ENCODE peak calls at places on chromosomes 16 and 17, in eight cellular contexts. H is AG10803, S is endodermal cell, Y is fibroblast of the aortic adventitia, Q is RWPE1, O is glutamatergic neuron, K is K562, U is neural crest cell. L is an unnamed sample.
A peak's percentile ranks its signal among the peaks of the same experiment; 100 is the strongest.

GRCh38 chr17:34177642-34178041 is 77.4 kb upstream of the CCL2 start:
- DNase-seq in H (peak; percentile 60), S (no peak), Y (peak; percentile 47), Q (no peak), O (no peak), K (no peak), U (no peak), L (peak; percentile 74)

GRCh38 chr16:11047939-11048500 is 103.7 kb downstream of the CLEC16A start:
- DNase-seq in H (no peak), S (peak; percentile 44), Y (no peak), Q (no peak), O (no peak), K (no peak), U (no peak), L (no peak)

GRCh38 chr16:5523794-5524193 is 426.2 kb upstream of the EEF2KMT start:
- DNase-seq in H (no peak), S (peak; percentile 78), Y (no peak), Q (no peak), O (no peak), K (no peak), U (no peak), L (no peak)

GRCh38 chr16:28569011-28569410 is 15.3 kb downstream of the SGF29 start:
- DNase-seq in H (peak; percentile 41), S (no peak), Y (peak; percentile 19), Q (no peak), O (no peak), K (no peak), U (no peak), L (no peak)

GRCh38 chr17:19317359-19318095 is 45.0 kb downstream of the B9D1 start:
- DNase-seq in H (peak; percentile 32), S (peak; percentile 99), Y (peak; percentile 40), Q (no peak), O (peak; percentile 75), K (peak; percentile 73), U (peak; percentile 84), L (no peak)

GRCh38 chr17:19448341-19449268 is 37.6 kb downstream of the RNF112 start:
- DNase-seq in H (peak; percentile 98), S (peak; percentile 37), Y (peak; percentile 100), Q (peak; percentile 53), O (no peak), K (no peak), U (no peak), L (peak; percentile 95)

GRCh38 chr17:5364156-5364555 is 55.3 kb downstream of the NUP88 start:
- DNase-seq in H (peak; percentile 81), S (no peak), Y (peak; percentile 65), Q (peak; percentile 43), O (no peak), K (no peak), U (no peak), L (no peak)

GRCh38 chr16:28182183-28182582 is 29.6 kb downstream of the XPO6 start:
- DNase-seq in H (peak; percentile 54), S (no peak), Y (no peak), Q (no peak), O (no peak), K (no peak), U (no peak), L (peak; percentile 72)

GRCh38 chr16:27706156-27706705 is 156.3 kb downstream of the KATNIP start:
- DNase-seq in H (no peak), S (no peak), Y (no peak), Q (no peak), O (no peak), K (no peak), U (no peak), L (no peak)

GRCh38 chr16:84650062-84650991 is 2.0 kb downstream of the KLHL36 start:
- DNase-seq in H (peak; percentile 81), S (no peak), Y (peak; percentile 60), Q (peak; percentile 37), O (no peak), K (no peak), U (no peak), L (peak; percentile 85)

DNA sequence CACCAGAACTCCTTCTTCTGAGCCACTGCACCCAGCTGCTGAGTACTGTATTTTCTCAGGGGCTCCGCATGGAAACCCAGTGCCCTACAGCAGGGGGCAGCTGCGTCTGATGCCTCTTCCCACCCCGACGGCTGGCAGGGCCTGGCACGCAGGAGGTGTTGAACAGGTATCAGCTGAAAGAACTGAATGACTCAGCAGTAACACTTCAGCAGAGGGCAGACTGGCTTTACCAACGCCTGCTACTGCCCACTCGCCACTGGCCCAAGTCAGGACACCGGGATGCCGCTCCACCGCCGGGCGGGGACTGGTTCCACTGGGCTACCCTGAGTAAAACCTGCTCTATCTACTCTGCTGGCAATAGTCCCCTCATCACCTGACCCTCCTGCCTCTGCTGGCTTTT is 100.3 kb upstream of the FA2H start:
- DNase-seq in H (no peak), S (no peak), Y (no peak), Q (no peak), O (no peak), K (no peak), U (no peak), L (no peak)
- TF ChIP-seq CTCF in H (no peak), S (peak; percentile 13), Y (no peak), Q (no peak), O (no peak), K (no peak), U (no peak), L (no peak)

GRCh38 chr16:55773859-55774549 is 58.9 kb downstream of the CES1 start:
- DNase-seq in H (no peak), S (no peak), Y (no peak), Q (peak; percentile 68), O (no peak), K (no peak), U (no peak), L (no peak)
- TF ChIP-seq CTCF in H (no peak), S (no peak), Y (no peak), Q (no peak), O (no peak), K (no peak), U (no peak), L (no peak)

GRCh38 chr16:67659675-67660563 is at the start of gene ACD:
- DNase-seq in H (peak; percentile 85), S (peak; percentile 96), Y (peak; percentile 85), Q (peak; percentile 98), O (peak; percentile 89), K (peak; percentile 99), U (peak; percentile 88), L (peak; percentile 81)
- TF ChIP-seq CTCF in H (no peak), S (no peak), Y (no peak), Q (no peak), O (no peak), K (no peak), U (no peak), L (no peak)

DNA sequence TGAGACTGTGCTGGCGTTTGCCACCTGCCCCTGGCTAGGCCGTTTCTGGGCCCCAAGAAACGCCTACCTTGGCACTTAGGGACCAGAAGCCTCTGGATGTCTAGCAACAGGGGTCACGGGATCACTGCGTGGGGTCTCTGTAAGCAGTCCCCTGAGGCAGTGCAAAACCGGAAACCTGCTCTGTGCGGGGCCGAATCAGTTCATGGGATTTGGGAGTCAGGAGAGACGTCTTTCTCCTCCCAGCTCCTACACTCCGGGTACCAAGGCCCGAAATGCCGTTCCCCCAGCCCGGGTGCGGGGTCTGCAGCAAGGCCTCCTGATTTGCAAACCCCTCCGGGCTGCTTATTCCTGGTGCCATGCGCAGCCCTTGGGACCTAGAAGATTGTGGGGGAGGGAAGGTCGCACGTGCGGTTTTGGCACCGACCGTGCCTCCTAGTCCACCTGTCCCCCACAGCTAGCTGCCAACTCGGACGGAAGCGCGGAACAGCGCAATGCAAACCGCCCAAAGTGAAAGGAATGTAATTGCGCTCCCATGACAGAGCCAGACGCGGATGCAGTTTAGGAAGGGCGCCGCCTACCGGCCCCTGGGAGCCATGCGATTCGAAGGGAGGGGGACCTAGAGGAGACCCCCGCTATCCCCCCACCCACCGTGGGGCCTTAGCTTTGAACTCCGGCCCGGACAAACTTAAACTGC is 6.5 kb downstream of the IRX5 start:
- DNase-seq in H (peak; percentile 85), S (peak; percentile 92), Y (peak; percentile 58), Q (no peak), O (peak; percentile 77), K (no peak), U (peak; percentile 69), L (peak; percentile 32)
- TF ChIP-seq CTCF in H (peak; percentile 89), S (peak; percentile 99), Y (peak; percentile 71), Q (peak; percentile 35), O (peak; percentile 93), K (no peak), U (peak; percentile 88), L (peak; percentile 76)

GRCh38 chr17:7484067-7484963 is at the start of gene POLR2A:
- DNase-seq in H (peak; percentile 98), S (peak; percentile 100), Y (peak; percentile 99), Q (peak; percentile 99), O (peak; percentile 94), K (peak; percentile 96), U (peak; percentile 98), L (peak; percentile 95)

GRCh38 chr17:7483238-7484066 is 714 bp upstream of the POLR2A start:
- DNase-seq in H (peak; percentile 93), S (peak; percentile 99), Y (peak; percentile 95), Q (peak; percentile 92), O (peak; percentile 95), K (peak; percentile 83), U (peak; percentile 84), L (peak; percentile 90)

GRCh38 chr17:7490144-7490543 is 6.0 kb downstream of the POLR2A start:
- DNase-seq in H (no peak), S (no peak), Y (no peak), Q (no peak), O (no peak), K (no peak), U (no peak), L (no peak)

GRCh38 chr17:7486181-7486580 is 2.0 kb downstream of the POLR2A start:
- DNase-seq in H (peak; percentile 72), S (no peak), Y (peak; percentile 49), Q (no peak), O (no peak), K (no peak), U (no peak), L (peak; percentile 47)

DNA sequence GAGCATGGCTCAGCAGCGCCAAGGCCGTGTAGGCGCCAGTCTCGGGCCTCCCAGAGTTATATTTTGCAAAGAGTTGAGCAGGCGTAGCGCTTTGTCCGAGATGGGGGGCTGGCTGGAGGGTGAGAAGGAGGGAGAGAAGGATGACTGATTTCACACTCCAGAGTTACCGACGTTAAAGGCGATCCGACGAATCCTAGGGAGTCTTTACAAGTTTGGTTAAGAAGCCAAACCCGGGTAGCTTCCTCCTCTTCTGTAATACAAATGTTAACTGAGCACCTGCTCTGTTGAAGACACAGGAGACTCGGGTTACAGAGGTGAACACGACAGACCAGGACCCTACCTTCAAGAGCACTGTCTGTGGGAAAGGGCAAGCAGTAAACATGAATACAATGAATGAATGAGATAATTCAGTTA is 805 bp downstream of the POLR2A start:
- DNase-seq in H (no peak), S (no peak), Y (no peak), Q (no peak), O (no peak), K (no peak), U (no peak), L (no peak)
- TF ChIP-seq CTCF in H (no peak), S (no peak), Y (peak; percentile 23), Q (no peak), O (no peak), K (peak; percentile 29), U (no peak), L (no peak)

GRCh38 chr17:49252148-49252682 is 21.6 kb upstream of the PHOSPHO1 start:
- DNase-seq in H (peak; percentile 40), S (peak; percentile 72), Y (peak; percentile 18), Q (no peak), O (no peak), K (peak; percentile 55), U (no peak), L (peak; percentile 21)
- TF ChIP-seq CTCF in H (no peak), S (peak; percentile 57), Y (no peak), Q (no peak), O (no peak), K (peak; percentile 6), U (no peak), L (no peak)

L was measured in HFFc6.